ENCODE peak calls at places on chromosomes 2 and 18, in eight cellular contexts. M is stimulated activated CD8-positive, alpha-beta memory T cell treated with anti-CD3 and anti-CD28 coated beads, Interleukin-7, amount 100 ng/mL, for 1 hour; Z is AG04450; D is lung microvascular endothelial cell; W is activated CD4-positive, alpha-beta T cell treated with anti-CD3 and anti-CD28 coated beads, Interleukin-2, amount 10 ng/mL, durations not matched to agents 7 days and 5 days; P is stimulated activated CD4-positive, alpha-beta T cell treated with anti-CD3 and anti-CD28 coated beads, Interleukin-12 subunit alpha, Interleukin-12 subunit beta, amount 100 ng/mL, for 4 hours; Q is GM23248; H is endodermal cell. R is an unnamed sample.

GRCh38 chr2:96527990-96528679 is 8.4 kb upstream of the ARID5A start:
- DNase-seq in Q (peak; percentile 48), W (peak; percentile 59), D (peak; percentile 42), M (no peak), P (peak; percentile 68), Z (no peak), H (no peak), R (peak; percentile 67)

GRCh38 chr2:216695401-216695821 is at the start of gene IGFBP5:
- DNase-seq in W (no peak), Q (peak; percentile 77), P (no peak), Z (peak; percentile 92), H (peak; percentile 88), D (peak; percentile 23), M (no peak), R (peak; percentile 91)

GRCh38 chr18:74895686-74896085 is 298.0 kb downstream of the ZNF407 start:
- DNase-seq in Q (peak; percentile 63), W (no peak), Z (no peak), M (no peak), D (no peak), H (no peak), P (no peak), R (peak; percentile 32)

GRCh38 chr18:21364471-21364870 is 122.4 kb downstream of the GREB1L start:
- DNase-seq in P (no peak), D (no peak), M (no peak), Q (no peak), Z (no peak), H (no peak), W (no peak), R (no peak)

GRCh38 chr2:37523861-37524362 is 147.5 kb downstream of the CDC42EP3 start:
- DNase-seq in W (no peak), P (no peak), Z (peak; percentile 47), D (peak; percentile 53), H (no peak), M (no peak), Q (peak; percentile 83), R (peak; percentile 69)

GRCh38 chr18:69987870-69988269 is 40.2 kb upstream of the CD226 start:
- DNase-seq in H (no peak), Z (no peak), D (no peak), P (no peak), M (no peak), Q (no peak), W (no peak), R (no peak)

GRCh38 chr2:126778561-126779285 is 120.0 kb upstream of the TEX51 start:
- DNase-seq in P (no peak), Q (no peak), Z (no peak), M (no peak), H (peak; percentile 66), W (no peak), D (no peak), R (no peak)

GRCh38 chr2:181891966-181892794 is 650 bp downstream of the ITPRID2 start:
- DNase-seq in W (peak; percentile 72), D (peak; percentile 66), M (peak; percentile 25), P (peak; percentile 52), H (peak; percentile 91), Q (peak; percentile 79), Z (no peak), R (peak; percentile 85)

GRCh38 chr2:55965966-55966365 is 42.4 kb upstream of the EFEMP1 start:
- DNase-seq in M (no peak), D (peak; percentile 98), Z (no peak), W (no peak), Q (no peak), P (no peak), H (no peak), R (peak; percentile 39)

GRCh38 chr2:11679016-11679415 is 9.0 kb upstream of the NTSR2 start:
- DNase-seq in M (no peak), H (no peak), D (no peak), Z (no peak), Q (no peak), W (no peak), P (no peak), R (no peak)

GRCh38 chr2:231299267-231299666 is 96.2 kb upstream of the B3GNT7 start:
- DNase-seq in D (no peak), P (no peak), M (no peak), H (no peak), Z (no peak), W (no peak), Q (no peak), R (no peak)

GRCh38 chr2:179186126-179186525 is 78.5 kb downstream of the SESTD1 start:
- DNase-seq in W (no peak), Q (peak; percentile 7), D (no peak), P (no peak), M (no peak), Z (peak; percentile 11), H (no peak), R (peak; percentile 67)